ENCODE peak calls at places on chromosomes 3 and 15, in four cellular contexts. N, A, W and I are unnamed samples. For H3K36me3, the result is how much of the 10 kb centered on the place peaks cover.

GRCh38 chr3:138186803-138187295 is 252 bp upstream of the ARMC8 start:
- DNase-seq in A (peak), N (peak), W (peak), I (peak)

GRCh38 chr3:194212869-194213320 is 76.9 kb downstream of the HES1 start:
- DNase-seq in A (no peak), N (no peak), W (no peak), I (no peak)

GRCh38 chr3:190807719-190808375 is 54.6 kb downstream of the GMNC start:
- DNase-seq in W (peak), A (no peak), N (no peak), I (peak)

GRCh38 chr15:83365370-83365938 is 81.0 kb upstream of the BNC1 start:
- DNase-seq in W (peak), A (peak), N (no peak), I (no peak)

GRCh38 chr3:197368821-197369220 is 70.4 kb upstream of the DLG1 start:
- DNase-seq in W (no peak), N (no peak), A (no peak), I (no peak)

GRCh38 chr3:161293381-161293780 is 72.3 kb downstream of the NMD3 start:
- DNase-seq in N (no peak), A (no peak), W (no peak), I (no peak)

GRCh38 chr15:80396094-80396493 is 8.1 kb upstream of the ARNT2 start:
- DNase-seq in N (no peak), A (no peak), W (no peak), I (no peak)

GRCh38 chr3:190036631-190037030 is 84.1 kb downstream of the P3H2 start:
- DNase-seq in N (no peak), W (no peak), A (peak), I (no peak)

GRCh38 chr15:74417230-74417629 is 16.5 kb downstream of the SEMA7A start:
- DNase-seq in W (no peak), A (peak), N (no peak), I (no peak)

GRCh38 chr3:100561459-100562158 is 47.8 kb upstream of the ADGRG7 start:
- DNase-seq in A (peak), N (no peak), W (no peak), I (no peak)

GRCh38 chr3:104564045-104564643 is 802.6 kb upstream of the ALCAM start:
- DNase-seq in W (peak), A (peak), N (peak), I (no peak)

GRCh38 chr3:51393564-51393963 is 2.5 kb downstream of the RBM15B start:
- DNase-seq in W (no peak), A (no peak), N (no peak), I (no peak)

GRCh38 chr3:13776253-13777050 is 103.4 kb downstream of the WNT7A start:
- DNase-seq in A (no peak), N (no peak), W (no peak), I (no peak)

GRCh38 chr15:39466428-39466827 is 114.5 kb upstream of the THBS1 start:
- DNase-seq in N (no peak), W (peak), A (peak), I (peak)

GRCh38 chr3:197561926-197562325 is 6.2 kb upstream of the BDH1 start:
- DNase-seq in A (no peak), N (no peak), W (no peak), I (no peak)

GRCh38 chr15:64926661-64927060 is 15.0 kb downstream of the ANKDD1A start:
- DNase-seq in N (no peak), W (no peak), A (no peak), I (no peak)

GRCh38 chr3:123444023-123444422 is 4.9 kb downstream of the ADCY5 start:
- DNase-seq in W (no peak), A (no peak), N (no peak), I (no peak)

GRCh38 chr3:37590328-37591079 is 271.2 kb upstream of the CTDSPL start:
- DNase-seq in N (no peak), A (no peak), W (peak), I (peak)

GRCh38 chr3:127485396-127486170 is 105.0 kb downstream of the TPRA1 start:
- DNase-seq in A (no peak), W (no peak), N (no peak), I (no peak)

GRCh38 chr3:117887031-117887430 is 1147.6 kb downstream of the IGSF11 start:
- DNase-seq in A (no peak), N (no peak), W (no peak), I (no peak)

GRCh38 chr15:85354432-85354831 is 26.0 kb upstream of the AKAP13 start:
- DNase-seq in N (no peak), A (peak), W (no peak), I (no peak)

GRCh38 chr3:192332386-192333291 is 394.7 kb downstream of the FGF12 start:
- DNase-seq in A (no peak), W (no peak), N (no peak), I (no peak)

GRCh38 chr15:78685157-78685830 is 44.3 kb upstream of the CHRNB4 start:
- DNase-seq in W (no peak), A (no peak), N (no peak), I (no peak)

GRCh38 chr15:96804754-96805153 is 474.3 kb downstream of the NR2F2 start:
- DNase-seq in N (no peak), W (no peak), A (no peak), I (no peak)

GRCh38 chr3:26061947-26062346 is 272.1 kb downstream of the OXSM start:
- DNase-seq in A (no peak), W (no peak), N (no peak), I (no peak)

GRCh38 chr3:119716998-119717397 is 14.2 kb downstream of the CFAP91 start:
- DNase-seq in W (no peak), N (no peak), A (no peak), I (no peak)
- H3K27ac ChIP-seq in W (no peak), N (no peak), A (no peak), I (no peak)

DNA sequence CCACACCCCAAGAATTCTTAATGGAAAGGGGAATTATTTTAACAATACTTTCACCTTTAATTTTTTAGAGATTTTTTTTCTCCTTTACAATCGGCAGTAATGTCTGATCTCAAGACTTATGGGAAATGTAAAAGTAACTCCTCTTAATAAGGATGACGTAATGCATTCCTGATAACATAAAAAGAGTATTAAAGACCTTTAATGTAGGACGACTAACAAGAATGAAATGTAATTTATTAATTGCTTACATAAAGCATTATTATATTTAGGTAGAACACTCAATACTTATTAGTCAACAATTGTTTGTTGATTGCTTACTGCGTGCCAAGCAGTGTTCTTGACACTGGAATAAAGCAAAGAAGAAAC is 416.8 kb upstream of the NAALADL2 start:
- DNase-seq in N (no peak), A (no peak), W (no peak), I (no peak)
- H3K4me3 ChIP-seq in N (no peak), A (peak), W (peak), I (peak)

GRCh38 chr3:57256844-57257243 is 29.3 kb downstream of the APPL1 start:
- DNase-seq in N (no peak), W (no peak), A (no peak), I (peak)
- H3K36me3 ChIP-seq in N (under half), W (half or more), A (under half), I (half or more)

GRCh38 chr15:45343258-45343860 is 35.0 kb downstream of the GATM start:
- DNase-seq in W (no peak), A (no peak), N (no peak), I (no peak)
- H3K27ac ChIP-seq in W (no peak), A (no peak), N (no peak), I (no peak)

DNA sequence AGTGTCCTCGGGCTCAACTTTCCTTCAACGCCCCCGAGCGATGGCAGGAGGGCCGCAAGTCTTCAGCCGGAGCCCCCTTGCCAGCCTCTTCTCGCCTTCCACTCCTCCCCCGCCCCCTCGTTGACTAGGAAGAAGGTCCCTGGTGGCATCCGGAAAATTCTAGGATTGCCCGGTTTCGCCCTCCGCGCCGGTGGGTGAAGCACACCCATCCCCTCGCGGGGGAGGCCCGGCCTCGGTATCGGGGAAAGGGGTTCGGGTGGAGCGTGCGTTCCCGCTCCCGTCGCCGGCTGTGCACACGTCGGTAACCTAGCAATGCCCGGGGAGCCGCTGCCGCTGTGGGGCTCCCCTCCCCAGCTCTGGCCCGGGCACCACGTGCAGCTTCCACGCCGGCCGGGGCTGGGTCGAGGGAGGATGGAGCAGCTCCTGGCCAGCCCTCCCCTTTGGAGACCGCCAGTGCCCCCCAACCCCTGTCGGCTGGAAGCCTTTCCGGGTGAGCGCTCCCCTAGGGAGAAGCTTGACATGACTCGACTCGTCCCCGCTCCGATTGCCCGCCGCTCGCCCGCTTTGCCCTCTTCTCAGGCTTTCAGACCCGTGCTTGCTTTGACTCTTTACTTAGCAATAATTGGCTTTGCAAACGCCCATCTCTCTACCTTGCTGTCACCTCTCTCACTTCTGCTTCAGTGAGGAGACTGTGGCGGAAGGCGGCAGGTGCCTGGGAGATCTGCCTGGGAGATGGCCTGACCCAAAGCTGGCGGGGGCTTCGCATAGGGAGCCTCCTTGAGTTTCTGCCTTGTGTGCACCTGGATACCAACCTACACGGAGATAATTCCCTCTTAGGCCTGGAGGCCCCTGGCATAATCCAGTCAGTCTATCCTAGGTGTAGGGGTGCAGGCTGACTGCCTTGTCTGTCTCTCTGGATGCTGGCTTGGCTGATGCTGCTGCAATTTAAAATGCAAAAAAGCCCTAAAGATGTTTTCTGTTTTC is 1.4 kb downstream of the CACNA1D start:
- DNase-seq in N (no peak), A (no peak), W (no peak), I (no peak)
- H3K4me3 ChIP-seq in N (no peak), A (no peak), W (peak), I (peak)